ENCODE peak calls at places on chromosomes 1 and 21, in six cellular contexts. V, J, Y, C, W and M are unnamed samples.

GRCh38 chr1:191831572-191831971 is 326.7 kb upstream of the RGS18 start:
- DNase-seq in V (no peak), J (no peak), Y (no peak), C (no peak), W (no peak), M (no peak)

GRCh38 chr1:18257775-18258174 is 150.2 kb downstream of the IGSF21 start:
- DNase-seq in V (no peak), J (no peak), Y (no peak), C (no peak), W (no peak), M (no peak)

GRCh38 chr1:50027794-50028193 is 4.0 kb upstream of the AGBL4 start:
- DNase-seq in V (no peak), J (no peak), Y (no peak), C (no peak), W (no peak), M (no peak)

GRCh38 chr1:116501041-116501869 is 69.6 kb downstream of the CD58 start:
- DNase-seq in V (peak), J (no peak), Y (no peak), C (no peak), W (no peak), M (no peak)

GRCh38 chr1:184567648-184568047 is 180.8 kb downstream of the C1orf21 start:
- DNase-seq in V (no peak), J (no peak), Y (no peak), C (no peak), W (no peak), M (no peak)

GRCh38 chr1:20964540-20965484 is 177.7 kb upstream of the HP1BP3 start:
- DNase-seq in V (peak), J (no peak), Y (no peak), C (no peak), W (peak), M (no peak)

GRCh38 chr1:162832470-162832869 is 28.5 kb downstream of the CCDC190 start:
- DNase-seq in V (no peak), J (no peak), Y (no peak), C (no peak), W (no peak), M (no peak)

GRCh38 chr1:209886219-209886536 is 51.8 kb upstream of the SYT14 start:
- DNase-seq in V (no peak), J (no peak), Y (no peak), C (no peak), W (no peak), M (no peak)

GRCh38 chr1:96632045-96632664 is 89.4 kb upstream of the PTBP2 start:
- DNase-seq in V (no peak), J (no peak), Y (no peak), C (no peak), W (no peak), M (no peak)

GRCh38 chr1:239389703-239390102 is 3.3 kb downstream of the CHRM3 start:
- DNase-seq in V (no peak), J (peak), Y (no peak), C (no peak), W (no peak), M (no peak)

GRCh38 chr1:234216116-234216703 is 157.0 kb upstream of the COA6 start:
- DNase-seq in V (no peak), J (no peak), Y (no peak), C (no peak), W (no peak), M (no peak)

GRCh38 chr1:46133181-46133658 is 791 bp upstream of the PIK3R3 start:
- DNase-seq in V (no peak), J (peak), Y (no peak), C (no peak), W (no peak), M (no peak)

GRCh38 chr1:75233302-75233929 is 99.2 kb downstream of the LHX8 start:
- DNase-seq in V (no peak), J (peak), Y (no peak), C (no peak), W (no peak), M (no peak)

GRCh38 chr1:156115514-156116374 is 1.2 kb downstream of the LMNA start:
- DNase-seq in V (peak), J (peak), Y (peak), C (peak), W (peak), M (no peak)

GRCh38 chr1:176696109-176696508 is 233.1 kb downstream of the PAPPA2 start:
- DNase-seq in V (no peak), J (no peak), Y (no peak), C (no peak), W (no peak), M (no peak)

GRCh38 chr21:42039911-42040351 is 29.8 kb upstream of the ZBTB21 start:
- DNase-seq in V (no peak), J (no peak), Y (no peak), C (no peak), W (no peak), M (no peak)

GRCh38 chr1:61692155-61692783 is 32.7 kb downstream of the TM2D1 start:
- DNase-seq in V (peak), J (no peak), Y (no peak), C (no peak), W (no peak), M (no peak)

GRCh38 chr1:117210386-117210785 is 341 bp downstream of the VTCN1 start:
- DNase-seq in V (no peak), J (no peak), Y (no peak), C (no peak), W (no peak), M (no peak)

GRCh38 chr21:33075596-33076195 is 5.8 kb downstream of the OLIG1 start:
- DNase-seq in V (no peak), J (no peak), Y (no peak), C (no peak), W (no peak), M (no peak)

GRCh38 chr1:223248787-223249175 is 105.7 kb upstream of the TLR5 start:
- DNase-seq in V (no peak), J (no peak), Y (no peak), C (peak), W (no peak), M (no peak)

GRCh38 chr1:47644216-47644581 is 206.4 kb downstream of the FOXD2 start:
- DNase-seq in V (no peak), J (peak), Y (peak), C (no peak), W (no peak), M (no peak)

GRCh38 chr1:113937146-113937545 is 8.0 kb downstream of the HIPK1 start:
- DNase-seq in V (no peak), J (no peak), Y (no peak), C (no peak), W (no peak), M (no peak)

GRCh38 chr21:39341249-39341923 is 7.5 kb downstream of the HMGN1 start:
- DNase-seq in V (no peak), J (no peak), Y (no peak), C (no peak), W (no peak), M (no peak)

GRCh38 chr1:113438505-113439271 is 48.4 kb downstream of the MAGI3 start:
- DNase-seq in V (no peak), J (no peak), Y (no peak), C (no peak), W (no peak), M (no peak)

GRCh38 chr1:58013237-58013636 is 533.3 kb downstream of the OMA1 start:
- DNase-seq in V (no peak), J (no peak), Y (no peak), C (no peak), W (no peak), M (no peak)

GRCh38 chr1:91912267-91912666 is 26.3 kb upstream of the TGFBR3 start:
- DNase-seq in V (no peak), J (no peak), Y (no peak), C (no peak), W (no peak), M (no peak)

GRCh38 chr21:46621457-46622182 is 13.9 kb upstream of the PRMT2 start:
- DNase-seq in V (no peak), J (no peak), Y (peak), C (no peak), W (no peak), M (no peak)

GRCh38 chr1:21841852-21842466 is 29.9 kb downstream of the LDLRAD2 start:
- DNase-seq in V (no peak), J (no peak), Y (no peak), C (no peak), W (no peak), M (no peak)

GRCh38 chr1:204974326-204974725 is 68.7 kb upstream of the CNTN2 start:
- DNase-seq in V (no peak), J (no peak), Y (no peak), C (no peak), W (no peak), M (no peak)

GRCh38 chr1:204970897-204971296 is 72.1 kb upstream of the CNTN2 start:
- DNase-seq in V (no peak), J (no peak), Y (no peak), C (no peak), W (no peak), M (no peak)

GRCh38 chr1:204972461-204972860 is 70.6 kb upstream of the CNTN2 start:
- DNase-seq in V (no peak), J (no peak), Y (no peak), C (no peak), W (no peak), M (no peak)

GRCh38 chr1:204973449-204973848 is 69.6 kb upstream of the CNTN2 start:
- DNase-seq in V (no peak), J (no peak), Y (no peak), C (no peak), W (no peak), M (no peak)

DNA sequence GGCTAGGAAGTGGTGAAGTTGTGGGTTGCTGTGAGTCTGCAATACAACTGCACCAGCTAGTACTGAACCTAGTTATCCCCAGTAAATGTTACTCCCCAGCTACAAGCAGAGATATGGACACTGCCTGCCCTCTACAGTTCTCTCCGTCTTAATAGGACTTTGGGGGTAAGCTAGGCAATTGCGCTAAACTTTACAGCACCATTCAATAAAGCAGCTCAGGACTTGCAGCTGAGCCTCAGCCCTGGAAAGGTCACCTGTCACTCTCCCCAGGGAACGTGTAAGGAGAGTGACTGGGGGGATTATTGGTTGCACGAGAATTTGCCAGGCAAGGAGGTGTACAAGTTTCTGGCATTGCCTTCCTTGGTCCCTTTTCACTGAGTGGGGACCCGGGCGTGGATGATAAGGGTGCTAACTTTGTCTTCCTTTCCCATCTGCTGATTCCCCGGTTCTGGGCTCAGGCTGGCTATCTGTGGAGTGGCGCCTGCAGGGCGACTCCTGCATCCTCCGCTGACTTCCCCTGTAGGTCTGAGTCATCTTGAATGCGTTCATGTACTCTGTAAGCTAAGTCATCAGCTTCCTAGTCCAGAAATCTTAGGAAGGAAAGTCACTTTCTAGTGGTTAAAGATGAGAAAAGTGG is 71.2 kb upstream of the CNTN2 start:
- DNase-seq in V (no peak), J (no peak), Y (no peak), C (no peak), W (no peak), M (no peak)
- TF ChIP-seq EP300 in V (no peak), J (no peak), Y (no peak), C (no peak), W (no peak), M (no peak)

GRCh38 chr1:108502624-108503023 is 52.5 kb downstream of the NBPF6 start:
- DNase-seq in V (no peak), J (no peak), Y (no peak), C (no peak), W (no peak), M (no peak)

GRCh38 chr1:108504447-108504846 is 54.3 kb downstream of the NBPF6 start:
- DNase-seq in V (no peak), J (no peak), Y (no peak), C (no peak), W (no peak), M (no peak)

GRCh38 chr1:108505766-108506075 is 54.2 kb upstream of the EEIG2 start:
- DNase-seq in V (no peak), J (no peak), Y (no peak), C (no peak), W (no peak), M (no peak)

GRCh38 chr1:108502138-108502537 is 52.0 kb downstream of the NBPF6 start:
- DNase-seq in V (no peak), J (no peak), Y (no peak), C (no peak), W (no peak), M (no peak)

DNA sequence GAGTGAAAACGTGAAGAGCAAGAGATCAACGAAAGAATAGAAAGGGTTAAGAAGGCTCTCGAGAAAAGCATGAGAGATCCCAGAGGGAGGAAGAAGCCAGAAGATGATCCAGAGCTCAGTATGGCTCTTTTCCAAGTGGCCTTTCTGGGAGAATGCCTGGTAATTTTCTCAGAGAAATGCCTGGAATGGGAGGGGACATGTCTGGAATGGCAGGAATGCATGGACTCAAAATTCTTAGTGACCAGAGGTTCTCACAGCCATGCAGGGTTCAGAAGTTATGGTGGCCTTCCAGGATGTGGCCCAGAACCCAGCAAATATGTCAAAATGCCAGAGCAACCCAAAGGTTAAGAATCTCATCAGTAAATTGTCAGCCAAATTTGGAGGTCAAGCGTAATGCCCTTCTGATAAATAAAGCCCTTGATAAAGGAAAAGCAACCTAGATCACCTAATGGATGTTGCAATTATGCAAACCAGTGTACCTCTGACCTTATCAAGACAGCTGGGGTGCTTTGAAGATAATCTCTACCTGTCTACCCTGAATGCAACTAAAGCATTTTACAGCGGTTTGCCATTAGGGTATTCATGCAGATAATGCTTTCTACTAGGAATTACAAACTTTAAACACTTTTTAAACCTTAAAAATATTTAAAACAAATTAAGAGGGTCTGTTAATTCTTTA is 53.1 kb downstream of the NBPF6 start:
- DNase-seq in V (no peak), J (no peak), Y (no peak), C (no peak), W (no peak), M (no peak)
- TF ChIP-seq EP300 in V (no peak), J (no peak), Y (no peak), C (no peak), W (no peak), M (no peak)

GRCh38 chr1:42420145-42420544 is 35.7 kb downstream of the ZMYND12 start:
- DNase-seq in V (no peak), J (no peak), Y (peak), C (no peak), W (no peak), M (no peak)

GRCh38 chr1:42418516-42418915 is 37.3 kb downstream of the ZMYND12 start:
- DNase-seq in V (no peak), J (no peak), Y (no peak), C (no peak), W (no peak), M (no peak)

GRCh38 chr1:42422672-42423236 is 33.1 kb downstream of the ZMYND12 start:
- DNase-seq in V (no peak), J (no peak), Y (no peak), C (no peak), W (no peak), M (no peak)

GRCh38 chr1:42419449-42419848 is 36.4 kb downstream of the ZMYND12 start:
- DNase-seq in V (peak), J (no peak), Y (peak), C (no peak), W (no peak), M (no peak)

GRCh38 chr1:42420911-42421585 is 34.8 kb downstream of the ZMYND12 start:
- DNase-seq in V (peak), J (peak), Y (peak), C (no peak), W (no peak), M (no peak)
- TF ChIP-seq EP300 in V (no peak), J (peak), Y (peak), C (peak), W (no peak), M (no peak)

DNA sequence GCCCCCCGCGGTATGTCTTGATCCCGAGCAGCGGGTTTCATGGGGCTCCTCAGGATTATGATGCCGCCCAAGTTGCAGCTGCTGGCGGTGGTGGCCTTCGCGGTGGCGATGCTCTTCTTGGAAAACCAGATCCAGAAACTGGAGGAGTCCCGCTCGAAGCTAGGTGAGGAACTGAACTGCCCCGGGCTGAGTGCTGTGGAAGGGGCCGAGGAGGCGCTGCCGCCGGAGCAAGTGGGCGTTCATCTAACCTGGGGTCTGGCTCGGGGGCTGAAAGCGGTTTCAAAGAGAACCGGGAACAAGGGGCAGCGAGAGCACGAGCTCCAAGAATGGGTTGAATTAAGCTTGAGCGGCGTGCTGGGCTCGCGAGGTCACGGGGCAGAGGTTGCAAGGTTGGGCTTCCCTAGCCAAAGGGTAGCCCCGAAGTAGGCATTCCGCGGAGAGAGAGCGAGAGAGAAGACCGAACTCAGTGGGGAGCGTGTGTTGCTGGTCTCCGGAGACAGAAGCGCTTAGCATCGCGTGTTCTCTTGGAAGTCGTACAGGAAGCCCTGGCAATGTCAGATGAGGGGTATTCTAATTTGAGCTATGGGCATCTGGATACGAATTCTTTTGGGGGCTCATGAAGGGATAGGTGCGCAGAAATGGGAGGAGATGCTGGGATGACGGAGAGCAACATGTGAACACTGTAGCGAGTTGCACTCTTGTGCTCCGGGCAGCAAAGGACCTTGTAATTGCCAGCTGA is 732 bp downstream of the HS2ST1 start:
- DNase-seq in V (peak), J (peak), Y (peak), C (peak), W (peak), M (no peak)
- TF ChIP-seq EP300 in V (no peak), J (no peak), Y (no peak), C (no peak), W (peak), M (no peak)

GRCh38 chr1:54614024-54614423 is 9.3 kb downstream of the FAM151A start:
- DNase-seq in V (peak), J (no peak), Y (peak), C (no peak), W (no peak), M (no peak)
- TF ChIP-seq EP300 in V (no peak), J (no peak), Y (no peak), C (no peak), W (no peak), M (no peak)

GRCh38 chr1:200642481-200642880 is 21.9 kb upstream of the KIF14 start:
- DNase-seq in V (no peak), J (no peak), Y (no peak), C (no peak), W (no peak), M (no peak)
- TF ChIP-seq EP300 in V (no peak), J (no peak), Y (no peak), C (no peak), W (peak), M (no peak)